ENCODE peak calls at places on chromosomes 12 and 14, in four cellular contexts. O is GM12892, R is GM12878, V is K562. B is an unnamed sample.

GRCh38 chr12:12901158-12901791 is 9.9 kb downstream of the GPRC5A start:
- DNase-seq in O (no peak), R (no peak), V (no peak), B (no peak)

GRCh38 chr12:120719496-120720233 is 6.0 kb upstream of the ACADS start:
- DNase-seq in O (no peak), R (no peak), V (peak), B (no peak)

GRCh38 chr12:14167005-14167628 is 185.7 kb upstream of the GRIN2B start:
- DNase-seq in O (peak), R (no peak), V (peak), B (peak)

GRCh38 chr12:64779349-64779974 is 20.3 kb upstream of the GNS start:
- DNase-seq in O (no peak), R (no peak), V (no peak), B (no peak)

GRCh38 chr12:5916785-5917290 is 28.2 kb downstream of the ANO2 start:
- DNase-seq in O (no peak), R (no peak), V (no peak), B (no peak)

GRCh38 chr12:89676935-89677334 is 31.7 kb downstream of the ATP2B1 start:
- DNase-seq in O (no peak), R (no peak), V (no peak), B (no peak)

GRCh38 chr12:29041621-29042020 is 107.5 kb upstream of the FAR2 start:
- DNase-seq in O (no peak), R (no peak), V (no peak), B (no peak)

GRCh38 chr12:14868916-14869315 is 16.7 kb downstream of the MGP start:
- DNase-seq in O (no peak), R (no peak), V (no peak), B (no peak)

GRCh38 chr14:35897616-35898111 is 71.5 kb downstream of the BRMS1L start:
- DNase-seq in O (no peak), R (no peak), V (no peak), B (no peak)

GRCh38 chr14:32473476-32473875 is 144.4 kb downstream of the AKAP6 start:
- DNase-seq in O (no peak), R (no peak), V (no peak), B (no peak)

GRCh38 chr12:105378821-105379400 is 48.4 kb downstream of the C12orf75 start:
- DNase-seq in O (no peak), R (no peak), V (no peak), B (no peak)

GRCh38 chr12:71000748-71001147 is 80.2 kb upstream of the PTPRR start:
- DNase-seq in O (no peak), R (no peak), V (no peak), B (no peak)

GRCh38 chr14:92567173-92567725 is 53.7 kb downstream of the RIN3 start:
- DNase-seq in O (no peak), R (no peak), V (no peak), B (no peak)

GRCh38 chr14:92565718-92566115 is 52.1 kb downstream of the RIN3 start:
- DNase-seq in O (no peak), R (no peak), V (no peak), B (no peak)

GRCh38 chr14:92570863-92571262 is 57.3 kb downstream of the RIN3 start:
- DNase-seq in O (no peak), R (no peak), V (no peak), B (no peak)

GRCh38 chr14:92572050-92572449 is 58.5 kb downstream of the RIN3 start:
- DNase-seq in O (no peak), R (no peak), V (no peak), B (no peak)

GRCh38 chr14:92568621-92569479 is 55.3 kb downstream of the RIN3 start:
- DNase-seq in O (peak), R (peak), V (no peak), B (no peak)
- TF ChIP-seq POLR2A in O (no peak), R (peak), V (no peak), B (no peak)

GRCh38 chr14:69771136-69771535 is 4.2 kb downstream of the SRSF5 start:
- DNase-seq in O (no peak), R (no peak), V (no peak), B (no peak)
- TF ChIP-seq TAF1 in O (no peak), R (no peak), V (no peak), B (no peak)

GRCh38 chr12:60803147-60803546 is 1207.3 kb downstream of the SLC16A7 start:
- DNase-seq in O (no peak), R (no peak), V (no peak), B (no peak)

GRCh38 chr12:60805340-60805739 is 1209.5 kb downstream of the SLC16A7 start:
- DNase-seq in O (no peak), R (no peak), V (no peak), B (no peak)
- TF ChIP-seq POLR2AphosphoS5 in O (no peak), R (no peak), V (no peak), B (no peak)

GRCh38 chr14:90522585-90523191 is 125.9 kb downstream of the CALM1 start:
- DNase-seq in O (no peak), R (no peak), V (no peak), B (no peak)
- TF ChIP-seq POLR2A in O (no peak), R (no peak), V (no peak), B (no peak)

DNA sequence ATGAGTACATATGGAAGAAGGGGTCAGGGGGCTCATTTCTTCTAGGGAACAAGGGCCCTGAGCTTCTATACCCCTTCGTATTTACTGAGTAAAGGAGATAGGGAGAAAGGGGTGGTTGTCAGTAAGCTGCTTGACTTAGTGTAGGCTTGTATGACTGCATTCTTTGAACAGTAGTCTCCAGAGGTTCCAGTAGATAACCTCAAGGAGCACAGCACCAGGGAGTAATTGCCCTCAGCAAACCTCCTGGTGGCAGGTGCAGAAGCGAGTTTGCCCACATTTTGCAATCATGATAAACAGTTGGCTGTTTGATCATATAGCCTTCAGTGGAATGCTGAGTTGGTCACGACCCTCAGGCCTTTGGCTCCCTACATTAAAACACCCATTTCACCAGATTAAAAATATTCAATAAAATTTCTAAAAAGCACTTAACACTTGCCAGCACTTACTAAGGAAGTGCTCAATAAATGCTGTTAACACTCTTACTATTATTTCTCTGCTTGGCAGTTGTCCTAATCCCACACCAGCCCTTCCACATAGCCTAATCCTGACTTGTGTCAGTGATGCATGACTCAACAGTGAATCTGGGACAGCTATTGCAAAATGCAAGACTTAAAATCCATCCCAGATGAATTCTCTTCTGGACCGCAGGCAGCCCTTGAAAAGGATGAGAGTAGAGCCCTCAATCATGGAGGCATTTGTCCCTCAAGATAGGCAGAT is 3.7 kb upstream of the DHRS4L2 start:
- DNase-seq in O (no peak), R (no peak), V (no peak), B (no peak)
- TF ChIP-seq TAF1 in O (no peak), R (no peak), V (no peak), B (no peak)

GRCh38 chr12:93742086-93742934 is 65.1 kb downstream of the CRADD start:
- DNase-seq in O (peak), R (no peak), V (peak), B (peak)
- TF ChIP-seq POLR2AphosphoS5 in O (no peak), R (no peak), V (no peak), B (no peak)

GRCh38 chr12:19740472-19741131 is 301.3 kb downstream of the AEBP2 start:
- DNase-seq in O (no peak), R (no peak), V (no peak), B (no peak)

GRCh38 chr12:19741132-19741489 is 301.8 kb downstream of the AEBP2 start:
- DNase-seq in O (no peak), R (no peak), V (no peak), B (no peak)

GRCh38 chr12:19739195-19739776 is 300.0 kb downstream of the AEBP2 start:
- DNase-seq in O (no peak), R (peak), V (peak), B (peak)

DNA sequence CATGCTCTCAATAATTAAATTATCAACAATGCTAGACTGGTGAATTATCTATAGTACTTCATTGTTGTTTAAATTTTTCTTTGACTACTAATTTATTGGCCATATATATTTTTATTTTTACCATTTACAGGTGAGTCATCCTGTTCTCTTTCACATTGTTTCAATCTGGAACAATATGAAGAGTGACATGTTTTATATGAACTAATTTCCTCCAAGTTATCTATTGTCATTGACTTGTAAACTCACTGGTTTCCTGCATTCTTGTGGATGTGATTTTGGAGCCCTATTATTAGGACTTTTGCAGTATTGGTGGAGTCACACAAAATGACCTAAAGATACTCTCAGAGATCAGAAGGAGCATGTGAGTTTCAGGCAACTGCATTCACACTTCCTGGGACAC is 297.7 kb downstream of the AEBP2 start:
- DNase-seq in O (no peak), R (no peak), V (no peak), B (no peak)
- TF ChIP-seq POLR2A in O (no peak), R (no peak), V (no peak), B (no peak)

DNA sequence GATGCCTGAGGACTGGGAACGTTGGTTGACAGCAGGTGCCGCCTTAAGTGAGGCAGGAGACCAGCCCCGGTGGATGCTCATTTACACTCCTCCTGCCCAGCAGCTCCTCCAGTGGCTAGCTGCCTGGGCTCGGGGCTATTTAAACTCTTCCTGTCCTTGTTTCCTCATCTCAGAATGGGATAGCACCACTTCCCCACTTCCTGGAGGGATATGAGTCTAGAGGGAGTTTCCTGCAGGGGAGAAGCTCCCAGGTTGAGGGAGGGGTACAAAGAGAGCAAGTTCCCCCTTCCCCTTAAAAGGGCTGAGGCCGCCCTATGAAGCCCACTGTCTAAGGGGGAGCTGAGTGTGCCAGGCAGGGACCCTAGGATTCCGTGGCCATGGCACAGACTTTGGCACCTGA is 311.2 kb downstream of the AACS start:
- DNase-seq in O (no peak), R (no peak), V (no peak), B (no peak)
- TF ChIP-seq TAF1 in O (no peak), R (no peak), V (no peak), B (no peak)

GRCh38 chr12:21826549-21826940 is 52.0 kb upstream of the KCNJ8 start:
- DNase-seq in O (no peak), R (no peak), V (no peak), B (no peak)

GRCh38 chr12:21828111-21828775 is 53.7 kb upstream of the KCNJ8 start:
- DNase-seq in O (no peak), R (no peak), V (no peak), B (no peak)

GRCh38 chr12:21827135-21827534 is 52.6 kb upstream of the KCNJ8 start:
- DNase-seq in O (no peak), R (no peak), V (no peak), B (no peak)

GRCh38 chr12:21825924-21826548 is 51.5 kb upstream of the KCNJ8 start:
- DNase-seq in O (no peak), R (no peak), V (no peak), B (no peak)

DNA sequence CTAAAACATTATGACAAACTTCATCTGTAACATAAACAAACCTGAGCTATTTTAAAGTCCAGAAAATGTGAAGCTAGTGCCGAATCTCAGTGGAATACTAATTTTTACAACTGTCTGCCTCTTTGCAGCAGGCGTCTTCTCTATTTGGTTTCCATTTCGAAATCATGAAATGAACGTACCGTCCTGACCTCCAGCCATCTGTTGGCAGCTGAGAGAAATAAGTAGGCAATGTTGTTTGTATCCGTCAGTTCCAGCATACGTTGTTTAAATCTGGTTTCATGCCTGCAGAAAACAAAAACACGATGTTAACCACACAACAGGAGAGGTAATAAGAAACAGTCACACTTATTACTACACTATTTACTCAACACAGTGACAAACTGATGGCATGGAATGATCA is 54.3 kb upstream of the KCNJ8 start:
- DNase-seq in O (no peak), R (no peak), V (no peak), B (no peak)
- TF ChIP-seq POLR2AphosphoS5 in O (no peak), R (no peak), V (no peak), B (no peak)

GRCh38 chr12:119710374-119710773 is 42.4 kb downstream of the PRKAB1 start:
- DNase-seq in O (no peak), R (no peak), V (no peak), B (no peak)
- TF ChIP-seq POLR2A in O (no peak), R (no peak), V (no peak), B (no peak)

B was measured in GM12891.